ENCODE peak calls at places on chromosomes 16 and 17, in nine cellular contexts. R, Z, Y, M, A, U, N, I and B are unnamed samples.

GRCh38 chr16:27718136-27718766 is 168.3 kb downstream of the KATNIP start:
- DNase-seq in N (no peak), Y (no peak), I (no peak), U (no peak), R (no peak), Z (no peak), A (peak), M (no peak), B (no peak)

GRCh38 chr16:14309906-14310305 is 238.8 kb downstream of the MRTFB start:
- DNase-seq in U (no peak), Z (peak), R (no peak), N (peak), A (no peak), M (no peak), Y (no peak), I (no peak), B (no peak)

GRCh38 chr17:14886200-14886739 is 378.9 kb downstream of the PMP22 start:
- DNase-seq in A (no peak), M (no peak), R (no peak), Z (no peak), Y (no peak), I (peak), U (no peak), N (no peak), B (no peak)

GRCh38 chr16:27701381-27701780 is 151.4 kb downstream of the KATNIP start:
- DNase-seq in R (no peak), Z (no peak), Y (no peak), I (no peak), U (no peak), M (no peak), A (no peak), N (no peak), B (no peak)

GRCh38 chr16:85460252-85460982 is 152.7 kb upstream of the GSE1 start:
- DNase-seq in M (no peak), I (peak), R (no peak), U (peak), Y (no peak), A (no peak), Z (no peak), N (no peak), B (no peak)

GRCh38 chr17:1571362-1571746 is 8.8 kb upstream of the PITPNA start:
- DNase-seq in A (no peak), Y (no peak), U (no peak), M (no peak), N (no peak), Z (no peak), R (no peak), I (no peak), B (no peak)

GRCh38 chr17:73989671-73990070 is 213.8 kb upstream of the RPL38 start:
- DNase-seq in Z (no peak), M (no peak), N (no peak), R (no peak), I (no peak), A (no peak), U (no peak), Y (no peak), B (no peak)

GRCh38 chr17:74429604-74430384 is 2.1 kb upstream of the GPRC5C start:
- DNase-seq in U (peak), N (no peak), M (no peak), Z (no peak), R (peak), I (no peak), A (no peak), Y (no peak), B (no peak)

GRCh38 chr16:69123894-69124293 is 8.5 kb downstream of the CHTF8 start:
- DNase-seq in U (peak), N (peak), R (no peak), Z (peak), I (peak), Y (no peak), A (no peak), M (peak), B (no peak)

GRCh38 chr17:61354895-61355294 is 44.7 kb upstream of the TBX2 start:
- DNase-seq in Y (no peak), U (no peak), M (peak), R (no peak), Z (no peak), A (no peak), N (no peak), I (no peak), B (no peak)

GRCh38 chr17:979539-980405 is at the start of gene NXN:
- DNase-seq in Z (peak), U (peak), I (peak), N (peak), A (peak), Y (peak), M (peak), R (no peak), B (no peak)

GRCh38 chr17:72120878-72121163 is at the start of gene SOX9:
- DNase-seq in M (peak), N (no peak), U (peak), A (peak), R (peak), I (peak), Z (peak), Y (peak), B (peak)

GRCh38 chr16:88658714-88659113 is 4.2 kb downstream of the MVD start:
- DNase-seq in I (no peak), Z (no peak), N (no peak), R (no peak), U (no peak), M (no peak), Y (no peak), A (no peak), B (no peak)

GRCh38 chr16:66905633-66906539 is 12.8 kb downstream of the CDH16 start:
- DNase-seq in A (peak), I (peak), Y (no peak), R (peak), Z (peak), U (no peak), N (peak), M (peak), B (peak)

GRCh38 chr17:29835438-29836351 is 94.3 kb downstream of the SSH2 start:
- DNase-seq in Y (peak), I (no peak), Z (no peak), R (no peak), A (no peak), M (no peak), N (no peak), U (no peak), B (no peak)

GRCh38 chr17:45287526-45288264 is 25.8 kb upstream of the SPATA32 start:
- DNase-seq in U (no peak), R (no peak), M (no peak), Y (no peak), A (no peak), Z (no peak), I (no peak), N (no peak), B (no peak)

GRCh38 chr17:64155751-64156544 is 26.0 kb upstream of the ERN1 start:
- DNase-seq in I (no peak), M (no peak), U (peak), Z (no peak), Y (peak), A (no peak), N (no peak), R (peak), B (no peak)

GRCh38 chr16:50946606-50947005 is 204.5 kb downstream of the SALL1 start:
- DNase-seq in Y (no peak), N (no peak), R (no peak), Z (no peak), I (no peak), U (no peak), M (no peak), A (no peak), B (no peak)

GRCh38 chr16:2019500-2019899 is at the start of gene NPW:
- DNase-seq in N (peak), Z (no peak), Y (no peak), I (peak), A (no peak), U (peak), M (peak), R (no peak), B (no peak)

GRCh38 chr16:11783319-11784047 is 13.6 kb downstream of the ZC3H7A start:
- DNase-seq in Y (no peak), I (no peak), Z (peak), R (peak), U (no peak), A (no peak), N (peak), M (no peak), B (peak)

GRCh38 chr16:89322381-89323119 is 105.0 kb downstream of the ZNF778 start:
- DNase-seq in N (no peak), R (peak), A (peak), Y (peak), I (peak), U (peak), M (peak), Z (no peak), B (no peak)

GRCh38 chr17:511833-512251 is 159.2 kb upstream of the RPH3AL start:
- DNase-seq in R (no peak), M (no peak), N (no peak), I (no peak), U (no peak), Z (no peak), A (no peak), Y (no peak), B (no peak)